ENCODE peak calls at places on chromosome 17, in six cellular contexts. R is endothelial cell of umbilical vein, E is sigmoid colon, J is body of pancreas, L is breast epithelium, X is A549. T is an unnamed sample.
A peak's percentile ranks its signal among the peaks of the same experiment; 100 is the strongest.

GRCh38 chr17:82382933-82383255 is 11.3 kb downstream of the UTS2R start:
- DNase-seq in R (no peak), E (no peak), J (no peak), L (no peak), X (no peak), T (no peak)

GRCh38 chr17:69228576-69228975 is at the start of gene ABCA10:
- DNase-seq in R (no peak), E (no peak), J (no peak), L (no peak), X (no peak), T (no peak)

GRCh38 chr17:27244481-27245223 is 49.3 kb upstream of the WSB1 start:
- DNase-seq in R (peak; percentile 66), E (peak; percentile 91), J (peak; percentile 47), L (no peak), X (peak; percentile 58), T (peak; percentile 34)

GRCh38 chr17:17641621-17642409 is 39.4 kb upstream of the RAI1 start:
- DNase-seq in R (peak; percentile 74), E (peak; percentile 87), J (peak; percentile 81), L (peak; percentile 73), X (peak; percentile 85), T (peak; percentile 86)

GRCh38 chr17:82734987-82735866 is at the start of gene FN3K:
- DNase-seq in R (peak; percentile 64), E (peak; percentile 92), J (peak; percentile 80), L (no peak), X (peak; percentile 74), T (no peak)

GRCh38 chr17:27339836-27340550 is 46.1 kb downstream of the WSB1 start:
- DNase-seq in R (no peak), E (no peak), J (no peak), L (no peak), X (peak; percentile 88), T (peak; percentile 61)

GRCh38 chr17:36850794-36851193 is 86.5 kb upstream of the LHX1 start:
- DNase-seq in R (peak; percentile 67), E (no peak), J (no peak), L (no peak), X (peak; percentile 69), T (peak; percentile 81)

GRCh38 chr17:2690165-2691068 is 21.1 kb downstream of the CLUH start:
- DNase-seq in R (no peak), E (peak; percentile 65), J (no peak), L (peak; percentile 31), X (no peak), T (no peak)

GRCh38 chr17:37273419-37274051 is 102.2 kb upstream of the C17orf78 start:
- DNase-seq in R (peak; percentile 62), E (no peak), J (no peak), L (no peak), X (peak; percentile 15), T (peak; percentile 7)

GRCh38 chr17:68301438-68301959 is 10.2 kb downstream of the ARSG start:
- DNase-seq in R (no peak), E (no peak), J (no peak), L (peak; percentile 58), X (no peak), T (no peak)

GRCh38 chr17:78735832-78736525 is 46.1 kb downstream of the CYTH1 start:
- DNase-seq in R (peak; percentile 61), E (no peak), J (peak; percentile 55), L (no peak), X (peak; percentile 49), T (no peak)

GRCh38 chr17:27241346-27241946 is 52.5 kb upstream of the WSB1 start:
- DNase-seq in R (no peak), E (no peak), J (no peak), L (peak; percentile 67), X (peak; percentile 20), T (peak; percentile 30)

GRCh38 chr17:10881959-10882358 is 44.1 kb upstream of the PIRT start:
- DNase-seq in R (no peak), E (no peak), J (no peak), L (no peak), X (no peak), T (no peak)

GRCh38 chr17:55347341-55347740 is 74.3 kb downstream of the MMD start:
- DNase-seq in R (no peak), E (no peak), J (no peak), L (no peak), X (no peak), T (no peak)

GRCh38 chr17:38893612-38894011 is 23.8 kb downstream of the LASP1 start:
- DNase-seq in R (peak; percentile 24), E (no peak), J (no peak), L (no peak), X (no peak), T (no peak)

GRCh38 chr17:37752482-37752881 is 7.6 kb upstream of the HNF1B start:
- DNase-seq in R (no peak), E (no peak), J (peak; percentile 26), L (no peak), X (peak; percentile 85), T (peak; percentile 94)

GRCh38 chr17:39699818-39700147 is at the start of gene ERBB2:
- DNase-seq in R (peak; percentile 57), E (peak; percentile 91), J (peak; percentile 80), L (peak; percentile 85), X (peak; percentile 92), T (peak; percentile 74)

GRCh38 chr17:16449121-16449570 is 33.8 kb downstream of the TRPV2 start:
- DNase-seq in R (no peak), E (no peak), J (no peak), L (no peak), X (no peak), T (no peak)

GRCh38 chr17:78953356-78954350 is 26.1 kb downstream of the LGALS3BP start:
- DNase-seq in R (no peak), E (peak; percentile 78), J (no peak), L (no peak), X (no peak), T (no peak)

GRCh38 chr17:37506678-37507077 is 17.0 kb downstream of the DUSP14 start:
- DNase-seq in R (peak; percentile 38), E (no peak), J (no peak), L (no peak), X (peak; percentile 76), T (no peak)

GRCh38 chr17:9225305-9226101 is 204.2 kb downstream of the NTN1 start:
- DNase-seq in R (no peak), E (peak; percentile 50), J (no peak), L (no peak), X (no peak), T (no peak)

GRCh38 chr17:6608321-6608720 is 32.2 kb downstream of the KIAA0753 start:
- DNase-seq in R (no peak), E (no peak), J (no peak), L (no peak), X (peak; percentile 16), T (peak; percentile 11)

GRCh38 chr17:66304304-66305174 is 2.1 kb downstream of the PRKCA start:
- DNase-seq in R (peak; percentile 16), E (no peak), J (peak; percentile 18), L (no peak), X (peak; percentile 66), T (peak; percentile 29)

GRCh38 chr17:17391575-17392370 is 85.0 kb upstream of the MED9 start:
- DNase-seq in R (no peak), E (no peak), J (no peak), L (no peak), X (peak; percentile 51), T (no peak)

GRCh38 chr17:40675905-40676304 is 10.9 kb upstream of the KRT222 start:
- DNase-seq in R (no peak), E (no peak), J (no peak), L (no peak), X (no peak), T (no peak)

GRCh38 chr17:27457731-27458523 is 1.7 kb downstream of the KSR1 start:
- DNase-seq in R (peak; percentile 40), E (no peak), J (peak; percentile 42), L (no peak), X (no peak), T (no peak)

GRCh38 chr17:60231691-60232090 is 81.9 kb downstream of the CA4 start:
- DNase-seq in R (no peak), E (no peak), J (no peak), L (no peak), X (no peak), T (no peak)

GRCh38 chr17:60538726-60539125 is 12.7 kb upstream of the APPBP2 start:
- DNase-seq in R (no peak), E (no peak), J (no peak), L (no peak), X (no peak), T (no peak)

GRCh38 chr17:50559674-50560184 is 786 bp upstream of the CACNA1G start:
- DNase-seq in R (peak; percentile 21), E (peak; percentile 89), J (peak; percentile 58), L (no peak), X (peak; percentile 90), T (peak; percentile 93)

GRCh38 chr17:77374170-77374936 is 233.6 kb downstream of the SEC14L1 start:
- DNase-seq in R (peak; percentile 90), E (peak; percentile 97), J (peak; percentile 72), L (peak; percentile 75), X (no peak), T (no peak)

GRCh38 chr17:77425791-77426641 is 285.2 kb downstream of the SEC14L1 start:
- DNase-seq in R (no peak), E (peak; percentile 98), J (no peak), L (no peak), X (peak; percentile 92), T (peak; percentile 97)

DNA sequence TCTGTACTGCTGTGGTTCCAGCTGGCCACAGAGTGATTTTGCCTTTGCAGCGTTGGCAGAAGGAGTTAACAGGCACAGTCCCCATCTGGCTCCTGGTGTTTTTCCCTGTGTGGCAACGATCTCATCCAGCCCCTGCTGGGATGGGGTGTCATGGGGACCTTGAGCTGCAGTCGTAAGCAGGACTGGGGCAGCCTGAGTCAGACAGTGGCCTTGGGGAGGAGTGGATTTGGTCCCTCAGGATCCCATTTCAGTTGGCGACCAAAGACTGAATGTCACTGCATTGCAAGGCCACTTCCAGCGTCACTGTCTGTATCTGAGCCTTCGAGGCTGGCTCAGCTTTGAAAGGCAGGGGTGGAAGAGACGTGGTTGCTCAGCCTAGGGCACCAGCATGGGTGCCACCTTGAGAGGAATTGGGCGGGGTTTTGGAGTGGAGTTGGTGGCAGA is 11.9 kb downstream of the TMEM94 start:
- DNase-seq in R (no peak), E (no peak), J (no peak), L (no peak), X (no peak), T (no peak)
- TF ChIP-seq POLR2A in R (no peak), E (no peak), J (no peak), L (no peak), X (no peak), T (no peak)

GRCh38 chr17:73612074-73612473 is 32.2 kb downstream of the SDK2 start:
- DNase-seq in R (no peak), E (no peak), J (no peak), L (no peak), X (no peak), T (no peak)
- TF ChIP-seq POLR2A in R (no peak), E (no peak), J (no peak), L (no peak), X (no peak), T (no peak)

DNA sequence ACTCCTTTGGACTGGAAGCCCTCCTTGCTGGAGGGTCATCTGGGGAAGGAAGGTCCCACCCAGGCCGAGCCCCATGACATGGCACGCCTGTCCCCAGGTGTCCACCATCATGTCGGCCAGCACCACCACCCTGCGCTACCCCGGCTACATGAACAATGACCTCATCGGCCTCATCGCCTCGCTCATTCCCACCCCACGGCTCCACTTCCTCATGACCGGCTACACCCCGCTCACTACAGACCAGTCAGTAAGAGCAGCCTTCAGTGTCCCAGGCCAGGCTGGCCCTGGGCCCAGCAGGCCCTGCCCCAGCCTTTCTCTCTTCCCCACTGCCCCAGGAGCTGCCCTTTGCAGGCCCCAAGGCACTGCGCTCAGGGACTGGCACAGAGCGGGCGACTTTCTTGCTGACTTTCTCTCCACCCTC is 6.5 kb downstream of the TUBG2 start:
- DNase-seq in R (no peak), E (no peak), J (no peak), L (no peak), X (no peak), T (no peak)
- TF ChIP-seq POLR2A in R (no peak), E (no peak), J (no peak), L (no peak), X (no peak), T (no peak)

GRCh38 chr17:80260791-80261158 is at the start of gene RNF213:
- DNase-seq in R (peak; percentile 6), E (no peak), J (peak; percentile 68), L (no peak), X (no peak), T (peak; percentile 68)
- TF ChIP-seq POLR2A in R (no peak), E (peak; percentile 16), J (peak; percentile 37), L (no peak), X (peak; percentile 66), T (peak; percentile 70)